ENCODE peak calls at places on chromosomes 7 and 10, in six cellular contexts. W is GM12878, T is K562, N is H1, R is HepG2, J is GM12891. F is an unnamed sample.

GRCh38 chr10:102434251-102434913 is 2.0 kb upstream of the CUEDC2 start:
- DNase-seq in R (peak; percentile 72), J (no peak), N (no peak), W (no peak), T (no peak), F (no peak)

GRCh38 chr10:13593560-13593959 is 6.8 kb downstream of the PRPF18 start:
- DNase-seq in J (no peak), T (no peak), W (no peak), R (no peak), N (no peak), F (no peak)

GRCh38 chr7:158595068-158595467 is 7.4 kb upstream of the PTPRN2 start:
- DNase-seq in J (no peak), R (no peak), N (no peak), T (no peak), W (peak; percentile 8), F (no peak)

GRCh38 chr10:66218258-66218657 is 707.6 kb upstream of the LRRTM3 start:
- DNase-seq in T (no peak), N (no peak), J (no peak), W (no peak), R (no peak), F (no peak)

GRCh38 chr7:22480523-22481075 is 19.4 kb downstream of the STEAP1B start:
- DNase-seq in J (no peak), T (no peak), W (no peak), R (no peak), N (no peak), F (no peak)

GRCh38 chr10:63722537-63722936 is 201.3 kb downstream of the REEP3 start:
- DNase-seq in T (no peak), R (no peak), N (no peak), W (no peak), J (no peak), F (no peak)

GRCh38 chr7:36637417-36637816 is 86.9 kb downstream of the AOAH start:
- DNase-seq in R (no peak), T (no peak), W (no peak), N (no peak), J (no peak), F (no peak)

GRCh38 chr10:127071126-127071525 is 125.3 kb downstream of the INSYN2A start:
- DNase-seq in R (no peak), N (peak; percentile 1), W (no peak), T (no peak), J (no peak), F (no peak)

GRCh38 chr10:451856-452255 is 237.6 kb downstream of the DIP2C start:
- DNase-seq in J (no peak), W (no peak), T (no peak), R (no peak), N (no peak), F (no peak)

GRCh38 chr7:31061185-31061584 is 9.1 kb downstream of the ADCYAP1R1 start:
- DNase-seq in R (peak; percentile 3), T (peak; percentile 11), W (no peak), J (no peak), N (peak; percentile 64), F (no peak)

GRCh38 chr10:23439920-23440875 is 1.3 kb downstream of the OTUD1 start:
- DNase-seq in N (peak; percentile 64), T (peak; percentile 14), J (peak; percentile 22), W (no peak), R (no peak), F (peak; percentile 27)

GRCh38 chr7:22121702-22122474 is 176.2 kb upstream of the CDCA7L start:
- DNase-seq in W (no peak), N (no peak), R (no peak), T (peak; percentile 58), J (no peak), F (no peak)

GRCh38 chr10:24989867-24990266 is 26.1 kb downstream of the ENKUR start:
- DNase-seq in T (no peak), N (no peak), J (no peak), W (no peak), R (no peak), F (no peak)

GRCh38 chr10:60662917-60663614 is 115.2 kb upstream of the CDK1 start:
- DNase-seq in T (peak; percentile 75), N (no peak), J (no peak), R (no peak), W (no peak), F (no peak)

GRCh38 chr10:113058175-113058961 is 108.3 kb downstream of the TCF7L2 start:
- DNase-seq in J (no peak), W (no peak), T (no peak), N (no peak), R (peak; percentile 67), F (no peak)

DNA sequence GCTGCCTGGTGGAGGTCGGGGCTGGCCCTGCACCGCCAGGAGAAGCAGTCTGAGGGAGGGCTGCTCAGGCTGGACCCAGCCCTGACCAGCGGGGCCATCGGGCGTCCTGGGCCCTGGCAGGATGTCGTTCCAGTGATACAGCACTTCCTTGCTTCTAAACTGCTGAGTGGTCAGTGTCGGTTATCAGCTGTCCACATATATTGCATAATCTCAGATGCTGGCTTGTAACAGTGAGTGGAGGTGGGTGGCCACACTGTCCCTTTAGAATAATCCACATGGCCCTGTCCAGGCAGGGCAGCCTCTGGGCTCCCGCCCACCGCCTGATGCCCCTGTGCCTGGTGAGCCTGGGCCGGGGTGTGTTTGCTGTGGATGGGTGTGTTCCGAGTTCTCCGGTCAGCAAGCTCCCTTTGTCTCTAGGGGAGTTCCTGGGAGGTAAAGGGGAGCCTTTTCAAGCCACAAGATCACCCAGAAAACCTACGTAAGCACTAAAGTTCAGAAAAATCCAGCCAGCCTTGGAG is 86.1 kb downstream of the LHPP start:
- DNase-seq in R (peak; percentile 25), T (peak; percentile 68), J (no peak), W (no peak), N (no peak), F (no peak)
- TF ChIP-seq POLR2A in R (no peak), T (no peak), J (no peak), W (no peak), N (no peak), F (no peak)

GRCh38 chr10:103544657-103545310 is 51.3 kb downstream of the NEURL1 start:
- DNase-seq in N (no peak), R (no peak), T (no peak), W (no peak), J (no peak), F (no peak)

GRCh38 chr10:103543617-103544525 is 50.4 kb downstream of the NEURL1 start:
- DNase-seq in J (no peak), R (no peak), W (no peak), T (no peak), N (no peak), F (no peak)

GRCh38 chr10:103545771-103546281 is 52.3 kb downstream of the NEURL1 start:
- DNase-seq in T (no peak), R (no peak), W (no peak), N (no peak), J (no peak), F (no peak)

GRCh38 chr10:103546401-103546800 is 52.9 kb downstream of the NEURL1 start:
- DNase-seq in T (no peak), N (no peak), R (no peak), J (no peak), W (no peak), F (no peak)

DNA sequence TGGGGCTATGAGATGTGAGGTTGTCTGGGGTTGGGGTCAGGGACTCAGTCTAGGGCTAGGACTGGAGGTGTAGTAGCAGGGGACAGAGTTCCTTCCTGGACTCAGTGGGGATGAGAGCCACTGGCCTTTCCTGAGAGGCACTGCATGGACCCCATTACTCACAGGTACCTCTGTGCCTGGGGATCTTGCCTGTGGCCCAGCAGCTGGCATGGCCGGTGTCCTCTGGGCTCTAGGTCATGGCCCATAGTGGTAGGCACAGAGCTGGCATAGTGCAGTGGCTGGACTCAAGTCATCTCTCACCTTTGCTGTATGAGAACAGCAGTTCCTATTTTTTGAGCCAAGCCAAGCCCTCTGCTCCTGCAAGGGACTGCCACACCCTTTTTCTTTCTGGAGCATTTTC is 51.9 kb downstream of the NEURL1 start:
- DNase-seq in T (no peak), N (no peak), J (no peak), R (no peak), W (no peak), F (no peak)
- TF ChIP-seq TAF1 in T (no peak), N (no peak), J (no peak), R (no peak), W (no peak), F (no peak)

GRCh38 chr10:30420774-30421173 is 13.2 kb upstream of the MAP3K8 start:
- DNase-seq in N (no peak), R (no peak), J (no peak), W (no peak), T (no peak), F (no peak)

GRCh38 chr10:30425336-30426075 is 8.5 kb upstream of the MAP3K8 start:
- DNase-seq in R (no peak), W (no peak), N (no peak), J (no peak), T (no peak), F (no peak)

GRCh38 chr10:30422296-30422695 is 11.7 kb upstream of the MAP3K8 start:
- DNase-seq in T (no peak), N (no peak), W (no peak), J (no peak), R (no peak), F (no peak)

GRCh38 chr10:30420266-30420665 is 13.7 kb upstream of the MAP3K8 start:
- DNase-seq in R (no peak), T (no peak), W (no peak), J (no peak), N (no peak), F (no peak)

DNA sequence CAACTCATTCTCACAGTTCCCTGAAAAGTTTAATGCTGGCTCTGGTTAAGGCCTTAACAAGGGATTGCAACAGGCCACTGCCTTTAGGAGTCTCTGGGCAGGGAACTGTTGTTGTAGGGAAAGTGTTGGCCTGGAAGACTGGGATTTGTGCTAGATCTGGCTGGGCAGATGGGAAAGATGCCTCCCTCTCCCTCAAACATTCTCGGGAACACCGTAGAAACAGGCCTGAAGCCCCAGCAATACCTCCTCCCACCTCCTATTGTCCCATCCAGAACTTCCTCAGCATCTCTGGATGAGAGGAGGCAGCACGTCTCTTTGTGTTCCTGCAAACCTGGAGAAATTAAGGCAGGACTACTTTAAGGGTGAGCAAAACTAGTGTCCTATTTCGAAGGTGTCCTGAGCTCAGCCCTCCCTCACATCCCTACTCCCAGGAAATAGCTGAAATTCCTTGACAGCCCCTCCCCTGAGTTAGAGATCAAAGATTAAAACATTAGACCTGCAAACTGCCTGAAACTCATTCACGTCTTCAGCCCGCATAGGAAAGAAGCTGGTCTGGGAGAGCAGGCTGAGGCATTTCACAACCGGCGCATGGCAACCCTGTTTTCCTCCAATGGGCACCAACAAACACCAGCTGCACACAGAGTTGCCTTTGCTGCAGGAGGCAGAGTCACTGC is 10.9 kb upstream of the MAP3K8 start:
- DNase-seq in N (no peak), W (no peak), J (no peak), T (no peak), R (peak; percentile 89), F (no peak)
- TF ChIP-seq POLR2AphosphoS5 in N (no peak), W (no peak), J (no peak), T (no peak), R (no peak), F (no peak)

DNA sequence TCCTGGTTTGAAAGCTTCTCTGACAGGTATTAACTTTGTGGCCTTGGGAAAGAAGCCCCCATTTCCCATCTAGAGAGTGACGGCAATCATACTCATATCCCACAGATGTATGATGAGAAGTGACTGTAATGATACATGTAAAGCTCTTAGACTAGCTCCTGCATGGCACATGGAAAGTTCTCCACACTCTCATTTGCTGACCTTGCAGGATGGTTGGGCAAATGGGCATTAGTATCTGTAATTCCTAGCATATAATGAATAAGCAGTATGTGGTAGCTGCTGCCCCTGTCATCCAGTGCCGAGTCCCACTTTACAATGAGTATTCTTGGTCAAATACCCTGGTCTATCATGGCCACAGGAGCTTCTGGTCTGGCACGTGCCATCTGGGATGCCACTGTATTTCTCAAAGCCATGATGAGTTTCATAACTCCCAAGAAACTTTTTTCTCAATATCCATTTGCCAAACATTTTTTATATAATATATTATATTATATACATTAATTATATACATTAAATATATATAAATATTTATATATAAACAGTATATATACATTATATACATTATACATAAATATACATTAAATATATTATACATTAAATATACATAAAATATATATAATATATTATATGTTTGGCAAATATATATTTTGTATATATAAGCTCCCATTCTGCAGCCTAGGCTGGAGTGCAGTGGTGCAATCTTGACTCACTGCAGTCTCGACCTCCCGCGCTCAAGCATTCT is 106.5 kb upstream of the FZD1 start:
- DNase-seq in T (no peak), J (no peak), N (no peak), W (no peak), R (no peak), F (no peak)
- TF ChIP-seq POLR2A in T (no peak), J (no peak), N (no peak), W (no peak), R (no peak), F (no peak)